ENCODE peak calls at places on chromosomes 12 and 14, in seven cellular contexts. U is GM23338, Y is H1, V is stomach, Q is transverse colon, I is sigmoid colon, M is upper lobe of left lung. E is an unnamed sample.

GRCh38 chr14:51488569-51489220 is 163.0 kb upstream of the FRMD6 start:
- DNase-seq in U (no peak), Y (no peak), V (no peak), Q (no peak), I (no peak), M (no peak), E (no peak)

GRCh38 chr12:132067182-132067581 is 76.9 kb downstream of the DDX51 start:
- DNase-seq in U (no peak), Y (no peak), V (no peak), Q (no peak), I (no peak), M (no peak), E (no peak)

GRCh38 chr14:57847096-57847495 is 18.8 kb downstream of the SLC35F4 start:
- DNase-seq in U (no peak), Y (no peak), V (no peak), Q (no peak), I (no peak), M (no peak), E (no peak)

GRCh38 chr12:77064891-77065360 is 443 bp downstream of the E2F7 start:
- DNase-seq in U (peak; percentile 60), Y (no peak), V (no peak), Q (no peak), I (peak; percentile 64), M (no peak), E (no peak)

GRCh38 chr12:70619471-70620152 is 17.6 kb downstream of the PTPRB start:
- DNase-seq in U (no peak), Y (no peak), V (no peak), Q (no peak), I (no peak), M (no peak), E (no peak)

GRCh38 chr14:99425272-99425681 is 55.4 kb downstream of the SETD3 start:
- DNase-seq in U (no peak), Y (no peak), V (peak; percentile 91), Q (no peak), I (no peak), M (peak; percentile 75), E (no peak)

GRCh38 chr14:71554959-71555612 is 377.1 kb upstream of the RGS6 start:
- DNase-seq in U (no peak), Y (no peak), V (no peak), Q (no peak), I (no peak), M (no peak), E (no peak)

GRCh38 chr12:26863515-26863914 is 30.5 kb upstream of the ITPR2 start:
- DNase-seq in U (peak; percentile 43), Y (no peak), V (no peak), Q (no peak), I (no peak), M (no peak), E (no peak)

GRCh38 chr14:105169776-105170655 is 1.4 kb upstream of the JAG2 start:
- DNase-seq in U (no peak), Y (no peak), V (no peak), Q (no peak), I (no peak), M (peak; percentile 67), E (no peak)

GRCh38 chr14:20683896-20684661 is at the start of gene RNASE4:
- DNase-seq in U (peak; percentile 87), Y (peak; percentile 85), V (peak; percentile 92), Q (peak; percentile 95), I (peak; percentile 95), M (peak; percentile 94), E (no peak)

GRCh38 chr12:116959845-116960514 is 49.2 kb downstream of the FBXW8 start:
- DNase-seq in U (no peak), Y (no peak), V (no peak), Q (no peak), I (no peak), M (no peak), E (no peak)

GRCh38 chr14:99318091-99318958 is 46.3 kb upstream of the BCL11B start:
- DNase-seq in U (peak; percentile 47), Y (peak; percentile 46), V (no peak), Q (peak; percentile 60), I (no peak), M (no peak), E (no peak)

GRCh38 chr12:115233891-115234543 is 550.0 kb upstream of the TBX3 start:
- DNase-seq in U (peak; percentile 57), Y (no peak), V (no peak), Q (no peak), I (no peak), M (no peak), E (no peak)

GRCh38 chr14:78448483-78449094 is 278.4 kb downstream of the NRXN3 start:
- DNase-seq in U (peak; percentile 81), Y (peak; percentile 93), V (peak; percentile 53), Q (peak; percentile 49), I (no peak), M (no peak), E (no peak)

GRCh38 chr12:27707216-27707615 is 3.4 kb upstream of the MRPS35 start:
- DNase-seq in U (no peak), Y (no peak), V (no peak), Q (no peak), I (no peak), M (no peak), E (no peak)

GRCh38 chr12:123998960-123999359 is 25.9 kb downstream of the ZNF664 start:
- DNase-seq in U (no peak), Y (no peak), V (no peak), Q (no peak), I (no peak), M (no peak), E (no peak)

GRCh38 chr12:115010324-115010995 is 326.5 kb upstream of the TBX3 start:
- DNase-seq in U (no peak), Y (no peak), V (no peak), Q (no peak), I (no peak), M (no peak), E (no peak)

GRCh38 chr14:68924392-68925158 is 54.5 kb downstream of the ACTN1 start:
- DNase-seq in U (peak; percentile 13), Y (no peak), V (no peak), Q (no peak), I (peak; percentile 90), M (no peak), E (no peak)

DNA sequence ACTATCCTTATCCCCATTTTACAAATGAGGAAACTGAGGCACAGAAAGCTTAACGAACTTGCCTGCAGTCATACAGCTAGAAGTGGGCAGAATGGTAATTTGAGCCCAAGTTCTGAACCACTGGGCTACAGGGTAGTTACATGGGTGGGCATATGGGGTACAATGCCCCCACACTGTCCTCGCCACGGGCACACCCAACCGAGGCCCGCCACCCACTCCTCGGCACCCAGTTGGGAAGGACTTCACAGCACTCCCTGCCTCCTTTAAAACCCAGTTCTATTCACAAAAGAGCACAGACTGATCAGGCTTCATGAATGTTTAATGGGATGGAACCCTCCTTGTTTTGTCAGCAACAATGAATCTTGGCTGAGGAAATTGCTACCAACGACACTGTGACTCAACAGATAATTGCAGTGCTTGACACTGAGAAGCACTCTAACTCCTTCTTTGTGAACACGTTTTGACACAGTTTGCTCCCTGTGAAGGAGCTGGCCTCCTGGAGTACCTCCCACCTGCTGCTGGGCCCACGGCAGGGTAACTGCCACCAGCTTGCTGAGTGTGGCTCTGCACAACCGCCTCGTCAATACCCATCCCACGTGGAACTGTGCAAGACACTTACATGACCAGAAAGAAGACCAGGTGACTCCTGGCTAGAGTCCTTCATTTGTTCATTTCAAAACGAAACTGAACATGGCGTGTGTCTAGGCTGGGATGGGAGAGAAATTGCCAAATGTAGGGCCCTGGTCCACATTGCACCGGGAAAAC is 63.5 kb downstream of the CLMN start:
- DNase-seq in U (no peak), Y (no peak), V (no peak), Q (no peak), I (no peak), M (peak; percentile 29), E (no peak)
- TF ChIP-seq POLR2AphosphoS5 in U (no peak), Y (no peak), V (no peak), Q (no peak), I (no peak), M (no peak), E (no peak)

GRCh38 chr14:103281496-103282231 is 52.4 kb upstream of the EIF5 start:
- DNase-seq in U (peak; percentile 82), Y (no peak), V (peak; percentile 60), Q (peak; percentile 53), I (peak; percentile 82), M (no peak), E (peak; percentile 89)
- TF ChIP-seq CTCF in U (peak; percentile 62), Y (peak; percentile 63), V (peak; percentile 47), Q (peak; percentile 24), I (no peak), M (peak; percentile 23), E (peak; percentile 24)

DNA sequence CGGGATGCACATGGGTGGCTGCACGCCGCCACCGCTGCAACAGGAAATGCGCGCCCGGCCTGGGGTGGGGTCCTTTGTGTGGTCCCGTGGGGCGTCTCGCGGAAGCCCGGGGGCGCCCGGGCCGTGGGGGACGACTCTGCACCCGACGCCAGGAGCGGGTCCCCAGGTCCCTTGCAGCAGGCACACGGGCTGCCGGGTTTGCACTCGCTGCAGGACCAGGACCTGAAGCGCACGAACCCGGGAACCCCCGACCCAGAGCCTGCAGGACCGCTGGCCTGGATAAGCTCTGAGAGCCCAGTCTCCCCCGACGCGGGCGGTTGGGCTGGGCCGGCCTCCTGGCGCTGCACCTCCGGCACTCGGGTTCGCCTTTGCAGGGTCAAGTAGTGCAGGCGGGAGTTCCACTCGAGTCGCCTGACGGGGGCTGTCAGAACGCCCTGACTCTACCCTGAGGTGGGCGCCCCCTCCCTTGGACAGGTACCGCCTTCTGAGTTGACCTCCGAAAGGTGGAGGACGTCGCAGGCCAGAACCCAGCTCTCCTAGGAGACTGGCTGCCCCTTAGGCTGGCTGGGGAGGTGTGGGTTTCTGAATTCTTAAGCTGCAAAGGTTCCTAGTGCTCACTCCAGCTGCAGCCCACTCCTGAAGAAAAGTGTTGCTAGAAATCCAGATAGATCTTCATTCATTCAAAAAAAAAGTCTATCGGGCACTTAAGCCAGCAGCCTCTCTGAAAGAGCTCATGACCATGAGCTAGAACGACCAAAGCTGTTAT is 67.9 kb downstream of the RNF34 start:
- DNase-seq in U (peak; percentile 85), Y (peak; percentile 84), V (no peak), Q (peak; percentile 38), I (peak; percentile 78), M (no peak), E (no peak)
- TF ChIP-seq POLR2AphosphoS5 in U (peak; percentile 18), Y (no peak), V (no peak), Q (no peak), I (no peak), M (no peak), E (no peak)

DNA sequence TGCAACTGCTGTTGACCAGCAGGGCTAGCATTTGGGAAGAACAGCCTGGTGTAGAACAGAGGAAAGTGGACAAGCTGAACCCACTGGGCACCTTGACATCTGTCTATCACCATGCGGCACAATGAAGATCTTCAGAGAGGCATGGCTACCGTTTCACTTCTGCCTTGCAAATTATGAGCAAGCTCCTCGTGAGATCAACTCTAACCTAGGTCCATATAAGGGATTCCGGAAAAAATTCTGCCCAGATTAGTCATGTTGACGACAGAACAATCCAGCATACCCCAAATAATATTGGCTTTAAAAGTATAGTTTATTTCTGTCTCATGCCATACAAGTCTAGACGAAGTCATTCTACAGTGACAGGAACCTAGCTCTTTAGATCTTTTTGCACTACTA is 91.6 kb upstream of the ATF7IP start:
- DNase-seq in U (no peak), Y (no peak), V (no peak), Q (no peak), I (no peak), M (no peak), E (no peak)
- TF ChIP-seq CTCF in U (no peak), Y (no peak), V (no peak), Q (no peak), I (no peak), M (no peak), E (no peak)

GRCh38 chr14:73825551-73826188 is 26.0 kb upstream of the PTGR2 start:
- DNase-seq in U (peak; percentile 90), Y (peak; percentile 73), V (peak; percentile 97), Q (peak; percentile 94), I (peak; percentile 96), M (peak; percentile 58), E (no peak)
- TF ChIP-seq POLR2AphosphoS5 in U (no peak), Y (no peak), V (peak; percentile 62), Q (no peak), I (peak; percentile 78), M (peak; percentile 45), E (peak; percentile 89)

GRCh38 chr14:90518941-90519256 is 122.1 kb downstream of the CALM1 start:
- DNase-seq in U (peak; percentile 85), Y (peak; percentile 91), V (peak; percentile 51), Q (peak; percentile 54), I (no peak), M (no peak), E (no peak)
- TF ChIP-seq CTCF in U (peak; percentile 96), Y (peak; percentile 80), V (peak; percentile 52), Q (peak; percentile 57), I (no peak), M (peak; percentile 51), E (no peak)